ENCODE peak calls at places on chromosomes 11 and 22, in four cellular contexts. One of them, this sample, is unnamed.
A peak's percentile ranks its signal among the peaks of the same experiment; 100 is the strongest.

GRCh38 chr22:45397806-45398205 is 15.6 kb downstream of the SMC1B start:
- DNase-seq in fibroblast of pulmonary artery: no peak
- DNase-seq in AG10803: no peak
- DNase-seq in HFFc6: no peak
- DNase-seq in this sample: no peak

GRCh38 chr22:49532831-49533802 is 294.6 kb downstream of the BRD1 start:
- DNase-seq in fibroblast of pulmonary artery: no peak
- DNase-seq in AG10803: no peak
- DNase-seq in HFFc6: no peak
- DNase-seq in this sample: no peak

GRCh38 chr22:42611076-42611475 is 3.6 kb downstream of the POLDIP3 start:
- DNase-seq in fibroblast of pulmonary artery: peak; percentile 28
- DNase-seq in AG10803: no peak
- DNase-seq in HFFc6: no peak
- DNase-seq in this sample: no peak

GRCh38 chr22:39148727-39149535 is 3.5 kb downstream of the CBX7 start:
- DNase-seq in fibroblast of pulmonary artery: no peak
- DNase-seq in AG10803: no peak
- DNase-seq in HFFc6: no peak
- DNase-seq in this sample: no peak

GRCh38 chr11:14894657-14895598 is 2.9 kb upstream of the CYP2R1 start:
- DNase-seq in fibroblast of pulmonary artery: peak; percentile 94
- DNase-seq in AG10803: peak; percentile 78
- DNase-seq in HFFc6: no peak
- DNase-seq in this sample: no peak

GRCh38 chr11:109677876-109678275 is 255.9 kb downstream of the C11orf87 start:
- DNase-seq in fibroblast of pulmonary artery: no peak
- DNase-seq in AG10803: peak; percentile 36
- DNase-seq in HFFc6: no peak
- DNase-seq in this sample: no peak

GRCh38 chr11:116928102-116928777 is 90.8 kb upstream of the APOA1 start:
- DNase-seq in fibroblast of pulmonary artery: no peak
- DNase-seq in AG10803: no peak
- DNase-seq in HFFc6: no peak
- DNase-seq in this sample: no peak

GRCh38 chr11:101129203-101129943 is at the start of gene PGR:
- DNase-seq in fibroblast of pulmonary artery: no peak
- DNase-seq in AG10803: no peak
- DNase-seq in HFFc6: no peak
- DNase-seq in this sample: no peak

GRCh38 chr11:102007567-102008437 is 39.4 kb upstream of the CFAP300 start:
- DNase-seq in fibroblast of pulmonary artery: peak; percentile 68
- DNase-seq in AG10803: peak; percentile 57
- DNase-seq in HFFc6: peak; percentile 61
- DNase-seq in this sample: peak; percentile 44

GRCh38 chr11:133964946-133965632 is 8.3 kb upstream of the IGSF9B start:
- DNase-seq in fibroblast of pulmonary artery: peak; percentile 34
- DNase-seq in AG10803: peak; percentile 68
- DNase-seq in HFFc6: peak; percentile 6
- DNase-seq in this sample: peak; percentile 42

GRCh38 chr22:19641254-19641982 is 72.9 kb upstream of the SEPTIN5 start:
- DNase-seq in fibroblast of pulmonary artery: peak; percentile 29
- DNase-seq in AG10803: no peak
- DNase-seq in HFFc6: no peak
- DNase-seq in this sample: peak; percentile 15

GRCh38 chr11:2742611-2743426 is 43.0 kb upstream of the KCNQ1OT1 start:
- DNase-seq in fibroblast of pulmonary artery: no peak
- DNase-seq in AG10803: no peak
- DNase-seq in HFFc6: no peak
- DNase-seq in this sample: no peak

DNA sequence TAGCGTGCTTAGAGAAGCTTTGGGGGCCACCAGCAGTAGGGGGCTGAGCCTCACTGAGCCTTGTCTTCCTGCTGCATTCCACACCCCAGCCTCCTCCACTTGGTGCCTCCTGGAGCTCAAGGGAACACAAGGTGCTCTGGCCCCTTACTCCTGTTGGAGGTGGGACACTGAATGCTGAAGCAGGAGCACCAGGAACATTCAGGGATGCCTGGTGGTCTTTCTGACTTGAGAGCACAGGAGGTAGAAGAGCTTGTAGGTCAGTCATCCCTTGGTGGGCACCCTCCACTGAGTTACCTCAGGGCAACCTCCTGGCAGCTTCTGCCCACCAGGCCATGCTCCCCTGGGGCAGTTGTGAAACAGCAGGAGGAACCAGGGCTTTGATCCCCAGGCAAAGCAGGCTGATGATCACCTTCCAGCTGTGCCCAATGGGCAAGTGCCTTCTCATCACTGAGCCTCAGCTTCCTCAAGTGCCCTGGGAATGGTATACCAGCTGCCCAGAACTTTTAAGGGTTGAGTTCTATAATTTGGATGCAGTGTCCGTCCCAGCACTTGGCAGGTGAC is 50.1 kb downstream of the CABIN1 start:
- DNase-seq in fibroblast of pulmonary artery: no peak
- DNase-seq in AG10803: no peak
- DNase-seq in HFFc6: no peak
- DNase-seq in this sample: no peak
- TF ChIP-seq CTCF in fibroblast of pulmonary artery: no peak
- TF ChIP-seq CTCF in AG10803: no peak
- TF ChIP-seq CTCF in HFFc6: no peak
- TF ChIP-seq CTCF in this sample: no peak

GRCh38 chr11:61751384-61751783 is 1.1 kb upstream of the MYRF start:
- DNase-seq in fibroblast of pulmonary artery: no peak
- DNase-seq in AG10803: no peak
- DNase-seq in HFFc6: no peak
- DNase-seq in this sample: no peak

GRCh38 chr11:61750631-61751273 is 1.7 kb upstream of the MYRF start:
- DNase-seq in fibroblast of pulmonary artery: no peak
- DNase-seq in AG10803: no peak
- DNase-seq in HFFc6: no peak
- DNase-seq in this sample: no peak

GRCh38 chr11:61753672-61754071 is 1.2 kb downstream of the MYRF start:
- DNase-seq in fibroblast of pulmonary artery: no peak
- DNase-seq in AG10803: no peak
- DNase-seq in HFFc6: no peak
- DNase-seq in this sample: no peak

GRCh38 chr11:61752925-61753551 is 602 bp downstream of the MYRF start:
- DNase-seq in fibroblast of pulmonary artery: no peak
- DNase-seq in AG10803: no peak
- DNase-seq in HFFc6: no peak
- DNase-seq in this sample: no peak

GRCh38 chr11:61752117-61752924 is at the start of gene MYRF:
- DNase-seq in fibroblast of pulmonary artery: peak; percentile 35
- DNase-seq in AG10803: no peak
- DNase-seq in HFFc6: peak; percentile 5
- DNase-seq in this sample: peak; percentile 80
- TF ChIP-seq CTCF in fibroblast of pulmonary artery: peak; percentile 30
- TF ChIP-seq CTCF in AG10803: peak; percentile 12
- TF ChIP-seq CTCF in HFFc6: peak; percentile 68
- TF ChIP-seq CTCF in this sample: peak; percentile 32

GRCh38 chr11:86695391-86695790 is 23.0 kb upstream of the ME3 start:
- DNase-seq in fibroblast of pulmonary artery: peak; percentile 36
- DNase-seq in AG10803: no peak
- DNase-seq in HFFc6: no peak
- DNase-seq in this sample: no peak
- TF ChIP-seq CTCF in fibroblast of pulmonary artery: no peak
- TF ChIP-seq CTCF in AG10803: no peak
- TF ChIP-seq CTCF in HFFc6: no peak
- TF ChIP-seq CTCF in this sample: no peak

DNA sequence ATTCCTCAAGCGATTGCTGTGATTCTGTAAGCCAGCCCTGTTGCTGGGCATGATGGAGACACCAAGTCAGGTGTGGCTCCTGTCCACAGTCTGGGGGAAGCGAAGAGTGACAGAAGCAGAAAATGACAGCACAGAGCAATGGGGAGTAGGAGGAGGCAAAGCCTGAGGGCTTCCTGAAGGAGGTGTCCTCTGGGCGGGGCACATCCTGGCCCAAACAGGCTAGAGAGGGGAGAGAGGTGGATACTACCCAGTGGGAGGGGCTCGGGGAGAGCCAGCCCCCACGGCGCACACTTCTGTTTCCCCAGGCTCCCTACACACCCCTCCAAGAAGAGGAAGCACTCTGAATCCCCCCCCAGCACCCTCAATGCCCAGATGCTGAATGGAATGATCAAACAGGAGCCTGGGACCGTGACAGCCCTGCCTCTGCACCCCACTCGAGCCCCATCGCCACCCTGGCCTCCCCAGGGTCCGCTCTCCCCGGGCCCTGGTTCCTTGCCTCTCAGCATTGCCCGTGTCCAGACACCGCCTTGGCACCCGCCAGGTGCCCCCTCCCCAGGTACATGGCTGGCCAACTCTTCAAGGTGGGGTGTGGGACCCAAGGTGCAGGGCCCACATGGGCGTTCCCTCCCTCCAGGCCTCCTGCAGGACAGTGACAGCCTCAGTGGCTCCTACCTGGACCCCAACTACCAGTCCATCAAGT is 18.9 kb downstream of the MYRF start:
- DNase-seq in fibroblast of pulmonary artery: no peak
- DNase-seq in AG10803: no peak
- DNase-seq in HFFc6: no peak
- DNase-seq in this sample: no peak
- TF ChIP-seq CTCF in fibroblast of pulmonary artery: no peak
- TF ChIP-seq CTCF in AG10803: no peak
- TF ChIP-seq CTCF in HFFc6: no peak
- TF ChIP-seq CTCF in this sample: no peak

DNA sequence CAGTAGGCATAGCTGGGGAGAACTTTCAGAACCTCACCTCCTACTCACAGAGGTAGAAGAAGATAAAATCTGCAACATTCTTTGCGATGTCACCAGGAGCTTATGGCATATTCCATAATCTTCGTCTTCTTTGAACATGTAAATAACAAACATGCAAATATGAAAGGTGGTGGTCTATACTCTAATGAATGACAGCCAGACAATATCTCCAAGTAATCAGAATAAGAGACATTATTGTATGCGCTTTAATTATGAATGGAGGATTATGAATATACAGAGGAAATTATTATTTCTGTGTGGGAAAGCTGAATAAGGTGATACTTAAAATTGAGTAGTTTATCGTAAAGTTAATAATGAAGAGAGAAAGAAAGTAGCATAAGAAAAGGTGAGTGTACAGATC is at the start of gene OR52B4:
- DNase-seq in fibroblast of pulmonary artery: no peak
- DNase-seq in AG10803: no peak
- DNase-seq in HFFc6: no peak
- DNase-seq in this sample: no peak
- TF ChIP-seq CTCF in fibroblast of pulmonary artery: no peak
- TF ChIP-seq CTCF in AG10803: no peak
- TF ChIP-seq CTCF in HFFc6: no peak
- TF ChIP-seq CTCF in this sample: no peak

This sample was measured in Calu3.